ENCODE peak calls at places on chromosomes 6 and 20, in eight cellular contexts. W is NCI-H2029; N is CD4-positive, alpha-beta T cell; K is NCI-H146; S is Calu3; U is stimulated activated CD8-positive, alpha-beta memory T cell treated with anti-CD3 and anti-CD28 coated beads, Interleukin-7, amount 100 ng/mL, for 1 hour; R is adipocyte; Z is NCI-H1105. V is an unnamed sample.

GRCh38 chr6:3822747-3823445 is 26.3 kb upstream of the FAM50B start:
- DNase-seq in Z (no peak), U (no peak), S (peak), W (no peak), R (no peak), K (no peak), N (no peak), V (no peak)

GRCh38 chr20:51221791-51222408 is 199.0 kb upstream of the KCNG1 start:
- DNase-seq in N (no peak), U (no peak), Z (no peak), S (peak), W (no peak), K (no peak), R (peak), V (peak)

GRCh38 chr6:73519943-73520687 is 717 bp downstream of the EEF1A1 start:
- DNase-seq in W (peak), R (peak), N (peak), U (peak), K (peak), S (peak), Z (peak), V (peak)

GRCh38 chr20:2210646-2211556 is 84.9 kb upstream of the TGM3 start:
- DNase-seq in S (no peak), R (peak), N (no peak), W (no peak), Z (no peak), U (no peak), K (no peak), V (peak)

GRCh38 chr6:150200428-150201105 is 57.7 kb downstream of the PPP1R14C start:
- DNase-seq in K (no peak), R (no peak), U (no peak), S (no peak), N (no peak), Z (no peak), W (no peak), V (peak)

GRCh38 chr6:27025351-27025750 is 222.2 kb upstream of the PRSS16 start:
- DNase-seq in S (no peak), R (no peak), W (no peak), U (no peak), Z (no peak), N (no peak), K (no peak), V (no peak)

GRCh38 chr6:35086282-35086632 is 54.9 kb downstream of the TCP11 start:
- DNase-seq in Z (no peak), K (no peak), R (no peak), W (no peak), U (no peak), N (no peak), S (no peak), V (no peak)

GRCh38 chr6:12844284-12845223 is 128.0 kb downstream of the PHACTR1 start:
- DNase-seq in N (no peak), S (no peak), W (no peak), Z (no peak), K (peak), R (peak), U (no peak), V (no peak)

GRCh38 chr6:143743256-143744166 is 65.7 kb downstream of the PHACTR2 start:
- DNase-seq in U (no peak), N (no peak), K (peak), R (no peak), S (no peak), Z (peak), W (no peak), V (no peak)

GRCh38 chr6:147022041-147022440 is 182.2 kb upstream of the STXBP5 start:
- DNase-seq in R (peak), W (no peak), U (no peak), N (no peak), Z (no peak), K (no peak), S (no peak), V (no peak)

GRCh38 chr6:38671885-38672467 is 31.0 kb downstream of the GLO1 start:
- DNase-seq in N (no peak), S (peak), W (peak), R (peak), Z (peak), K (peak), U (no peak), V (peak)

GRCh38 chr6:159729598-159729997 is 2.3 kb downstream of the WTAP start:
- DNase-seq in U (no peak), W (no peak), S (no peak), Z (no peak), N (no peak), K (no peak), R (peak), V (no peak)

GRCh38 chr20:34985439-34986310 is 30.0 kb downstream of the MYH7B start:
- DNase-seq in R (no peak), Z (no peak), N (no peak), S (no peak), W (no peak), U (no peak), K (no peak), V (no peak)

GRCh38 chr20:772806-773205 is 4.5 kb upstream of the SLC52A3 start:
- DNase-seq in S (no peak), U (no peak), K (no peak), Z (no peak), W (no peak), N (no peak), R (no peak), V (no peak)

GRCh38 chr6:101146389-101146788 is 247.1 kb upstream of the GRIK2 start:
- DNase-seq in W (no peak), S (no peak), Z (no peak), K (no peak), N (no peak), R (peak), U (no peak), V (no peak)

GRCh38 chr6:53752440-53752839 is 42.4 kb upstream of the LRRC1 start:
- DNase-seq in W (no peak), N (no peak), R (no peak), K (no peak), U (no peak), Z (no peak), S (no peak), V (no peak)

GRCh38 chr20:32787168-32787567 is 25.0 kb downstream of the DNMT3B start:
- DNase-seq in R (no peak), K (no peak), Z (no peak), N (no peak), U (no peak), W (no peak), S (no peak), V (no peak)

GRCh38 chr20:8183526-8183925 is 51.5 kb downstream of the PLCB1 start:
- DNase-seq in N (no peak), U (no peak), S (no peak), K (no peak), Z (no peak), W (no peak), R (peak), V (no peak)

GRCh38 chr6:113182370-113183141 is 674.6 kb upstream of the MARCKS start:
- DNase-seq in N (no peak), R (peak), S (no peak), W (peak), Z (peak), K (peak), U (no peak), V (no peak)

GRCh38 chr6:46949662-46950280 is 28.0 kb upstream of the ADGRF5 start:
- DNase-seq in S (no peak), K (no peak), Z (no peak), W (no peak), U (no peak), N (no peak), R (no peak), V (no peak)

GRCh38 chr6:10659697-10660348 is 34.6 kb downstream of the C6orf52 start:
- DNase-seq in K (peak), W (no peak), Z (peak), U (no peak), R (peak), S (no peak), N (no peak), V (peak)

GRCh38 chr6:6556738-6557503 is 31.6 kb upstream of the LY86 start:
- DNase-seq in S (peak), U (no peak), R (peak), N (peak), W (peak), K (peak), Z (peak), V (peak)

GRCh38 chr6:18507561-18507960 is 120.4 kb downstream of the RNF144B start:
- DNase-seq in R (peak), S (no peak), U (no peak), Z (no peak), N (no peak), K (no peak), W (no peak), V (no peak)

GRCh38 chr20:34567885-34568865 is 9.7 kb downstream of the MAP1LC3A start:
- DNase-seq in K (no peak), R (no peak), N (no peak), U (no peak), Z (no peak), S (no peak), W (no peak), V (peak)

GRCh38 chr6:47434372-47435253 is 43.0 kb upstream of the CD2AP start:
- DNase-seq in Z (no peak), N (no peak), U (no peak), S (no peak), K (no peak), W (no peak), R (no peak), V (no peak)

GRCh38 chr20:23403721-23404120 is 17.6 kb downstream of the NAPB start:
- DNase-seq in Z (no peak), N (no peak), K (no peak), R (no peak), U (no peak), S (no peak), W (no peak), V (no peak)

GRCh38 chr20:23602699-23603098 is 3.0 kb downstream of the CST9 start:
- DNase-seq in U (no peak), W (no peak), R (no peak), K (no peak), N (no peak), Z (no peak), S (no peak), V (no peak)

GRCh38 chr6:149248688-149249369 is 68.7 kb upstream of the TAB2 start:
- DNase-seq in Z (no peak), U (no peak), W (no peak), S (peak), K (peak), R (no peak), N (no peak), V (no peak)

GRCh38 chr6:48281217-48281616 is 170.2 kb upstream of the PTCHD4 start:
- DNase-seq in R (no peak), W (no peak), K (no peak), Z (no peak), U (no peak), N (no peak), S (no peak), V (no peak)

GRCh38 chr6:4786936-4787504 is 10.8 kb downstream of the CDYL start:
- DNase-seq in S (no peak), N (no peak), W (no peak), Z (no peak), R (no peak), U (no peak), K (no peak), V (peak)

GRCh38 chr20:4814696-4815252 is 93.1 kb downstream of the PRND start:
- DNase-seq in Z (no peak), R (no peak), N (peak), W (no peak), K (no peak), S (no peak), U (peak), V (no peak)

GRCh38 chr20:50789968-50790650 is 4.8 kb upstream of the BCAS4 start:
- DNase-seq in R (no peak), W (no peak), U (no peak), K (no peak), N (no peak), S (no peak), Z (no peak), V (no peak)

V was measured in endodermal cell.